ENCODE peak calls at places on chromosomes 13 and 19, in five cellular contexts. One of them, this sample, is unnamed.

GRCh38 chr13:50589139-50589538 is 254.4 kb downstream of the DLEU7 start:
- DNase-seq in CD14-positive monocyte: no peak
- DNase-seq in foreskin keratinocyte: peak; percentile 93
- DNase-seq in tibial artery: no peak
- DNase-seq in epithelial cell of esophagus: peak; percentile 82
- DNase-seq in this sample: peak; percentile 10

GRCh38 chr19:32201661-32202060 is 143.7 kb upstream of the ZNF507 start:
- DNase-seq in CD14-positive monocyte: no peak
- DNase-seq in foreskin keratinocyte: no peak
- DNase-seq in tibial artery: peak; percentile 43
- DNase-seq in epithelial cell of esophagus: no peak
- DNase-seq in this sample: no peak

GRCh38 chr13:47332149-47332548 is 435.3 kb upstream of the HTR2A start:
- DNase-seq in CD14-positive monocyte: no peak
- DNase-seq in foreskin keratinocyte: peak; percentile 27
- DNase-seq in tibial artery: no peak
- DNase-seq in epithelial cell of esophagus: no peak
- DNase-seq in this sample: no peak

GRCh38 chr13:106678646-106679045 is 110.7 kb upstream of the ARGLU1 start:
- DNase-seq in CD14-positive monocyte: no peak
- DNase-seq in foreskin keratinocyte: no peak
- DNase-seq in tibial artery: no peak
- DNase-seq in epithelial cell of esophagus: no peak
- DNase-seq in this sample: no peak

GRCh38 chr19:48274938-48275337 is 5.1 kb downstream of the ZNF114 start:
- DNase-seq in CD14-positive monocyte: no peak
- DNase-seq in foreskin keratinocyte: no peak
- DNase-seq in tibial artery: peak; percentile 27
- DNase-seq in epithelial cell of esophagus: no peak
- DNase-seq in this sample: no peak

GRCh38 chr13:80989241-80989640 is 648.3 kb upstream of the SPRY2 start:
- DNase-seq in CD14-positive monocyte: no peak
- DNase-seq in foreskin keratinocyte: no peak
- DNase-seq in tibial artery: no peak
- DNase-seq in epithelial cell of esophagus: no peak
- DNase-seq in this sample: no peak

GRCh38 chr19:10998045-10998533 is 37.3 kb downstream of the SMARCA4 start:
- DNase-seq in CD14-positive monocyte: no peak
- DNase-seq in foreskin keratinocyte: no peak
- DNase-seq in tibial artery: no peak
- DNase-seq in epithelial cell of esophagus: no peak
- DNase-seq in this sample: no peak

GRCh38 chr19:49422407-49423277 is 599 bp downstream of the PTH2 start:
- DNase-seq in CD14-positive monocyte: no peak
- DNase-seq in foreskin keratinocyte: peak; percentile 31
- DNase-seq in tibial artery: no peak
- DNase-seq in epithelial cell of esophagus: peak; percentile 57
- DNase-seq in this sample: peak; percentile 66

GRCh38 chr13:33728271-33729037 is 89.5 kb upstream of the RFC3 start:
- DNase-seq in CD14-positive monocyte: no peak
- DNase-seq in foreskin keratinocyte: peak; percentile 47
- DNase-seq in tibial artery: no peak
- DNase-seq in epithelial cell of esophagus: peak; percentile 63
- DNase-seq in this sample: peak; percentile 27

GRCh38 chr19:48751835-48752510 is 468 bp downstream of the FUT1 start:
- DNase-seq in CD14-positive monocyte: no peak
- DNase-seq in foreskin keratinocyte: no peak
- DNase-seq in tibial artery: no peak
- DNase-seq in epithelial cell of esophagus: no peak
- DNase-seq in this sample: peak; percentile 21

GRCh38 chr13:74987124-74987690 is 494.8 kb downstream of the TBC1D4 start:
- DNase-seq in CD14-positive monocyte: no peak
- DNase-seq in foreskin keratinocyte: no peak
- DNase-seq in tibial artery: no peak
- DNase-seq in epithelial cell of esophagus: peak; percentile 47
- DNase-seq in this sample: no peak

GRCh38 chr19:56933014-56933705 is 92.6 kb upstream of the PEG3 start:
- DNase-seq in CD14-positive monocyte: no peak
- DNase-seq in foreskin keratinocyte: no peak
- DNase-seq in tibial artery: no peak
- DNase-seq in epithelial cell of esophagus: no peak
- DNase-seq in this sample: no peak

GRCh38 chr19:4970558-4971423 is 1.9 kb downstream of the KDM4B start:
- DNase-seq in CD14-positive monocyte: no peak
- DNase-seq in foreskin keratinocyte: peak; percentile 33
- DNase-seq in tibial artery: no peak
- DNase-seq in epithelial cell of esophagus: peak; percentile 35
- DNase-seq in this sample: peak; percentile 30

GRCh38 chr13:30371649-30372265 is 50.5 kb upstream of the UBE2L5 start:
- DNase-seq in CD14-positive monocyte: peak; percentile 59
- DNase-seq in foreskin keratinocyte: peak; percentile 56
- DNase-seq in tibial artery: peak; percentile 63
- DNase-seq in epithelial cell of esophagus: peak; percentile 65
- DNase-seq in this sample: peak; percentile 71

GRCh38 chr13:39209731-39210633 is 171.7 kb downstream of the NHLRC3 start:
- DNase-seq in CD14-positive monocyte: no peak
- DNase-seq in foreskin keratinocyte: peak; percentile 79
- DNase-seq in tibial artery: no peak
- DNase-seq in epithelial cell of esophagus: peak; percentile 33
- DNase-seq in this sample: no peak

GRCh38 chr13:23918208-23918607 is 20.9 kb upstream of the C1QTNF9B start:
- DNase-seq in CD14-positive monocyte: no peak
- DNase-seq in foreskin keratinocyte: no peak
- DNase-seq in tibial artery: no peak
- DNase-seq in epithelial cell of esophagus: no peak
- DNase-seq in this sample: no peak

GRCh38 chr13:113903912-113904311 is 40.0 kb upstream of the GAS6 start:
- DNase-seq in CD14-positive monocyte: no peak
- DNase-seq in foreskin keratinocyte: no peak
- DNase-seq in tibial artery: peak; percentile 54
- DNase-seq in epithelial cell of esophagus: no peak
- DNase-seq in this sample: no peak

GRCh38 chr13:98598043-98598442 is 21.1 kb upstream of the STK24 start:
- DNase-seq in CD14-positive monocyte: no peak
- DNase-seq in foreskin keratinocyte: no peak
- DNase-seq in tibial artery: no peak
- DNase-seq in epithelial cell of esophagus: no peak
- DNase-seq in this sample: no peak
- TF ChIP-seq CTCF in CD14-positive monocyte: no peak
- TF ChIP-seq CTCF in foreskin keratinocyte: peak; percentile 35
- TF ChIP-seq CTCF in tibial artery: no peak
- TF ChIP-seq CTCF in epithelial cell of esophagus: no peak
- TF ChIP-seq CTCF in this sample: no peak

DNA sequence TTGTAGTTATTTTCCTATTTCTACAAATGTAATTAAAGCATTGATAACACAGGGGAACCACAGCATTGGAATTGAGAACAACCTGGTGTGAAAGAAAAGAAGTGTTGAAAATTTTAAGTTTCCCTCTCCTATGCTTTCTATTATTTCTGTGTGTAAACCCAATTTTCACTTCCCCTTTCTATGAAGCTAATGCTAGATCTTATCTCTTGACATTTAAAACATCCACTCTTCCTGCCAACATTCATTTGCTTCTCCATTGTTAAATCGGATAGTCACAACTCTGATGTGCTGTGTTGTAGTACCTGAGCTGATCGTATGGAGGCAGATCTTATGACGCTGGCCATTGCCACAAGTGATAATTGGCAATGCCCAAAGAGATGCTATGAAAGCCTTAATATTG is 203.0 kb downstream of the ITGBL1 start:
- DNase-seq in CD14-positive monocyte: no peak
- DNase-seq in foreskin keratinocyte: no peak
- DNase-seq in tibial artery: no peak
- DNase-seq in epithelial cell of esophagus: no peak
- DNase-seq in this sample: no peak
- TF ChIP-seq CTCF in CD14-positive monocyte: no peak
- TF ChIP-seq CTCF in foreskin keratinocyte: no peak
- TF ChIP-seq CTCF in tibial artery: no peak
- TF ChIP-seq CTCF in epithelial cell of esophagus: no peak
- TF ChIP-seq CTCF in this sample: no peak

DNA sequence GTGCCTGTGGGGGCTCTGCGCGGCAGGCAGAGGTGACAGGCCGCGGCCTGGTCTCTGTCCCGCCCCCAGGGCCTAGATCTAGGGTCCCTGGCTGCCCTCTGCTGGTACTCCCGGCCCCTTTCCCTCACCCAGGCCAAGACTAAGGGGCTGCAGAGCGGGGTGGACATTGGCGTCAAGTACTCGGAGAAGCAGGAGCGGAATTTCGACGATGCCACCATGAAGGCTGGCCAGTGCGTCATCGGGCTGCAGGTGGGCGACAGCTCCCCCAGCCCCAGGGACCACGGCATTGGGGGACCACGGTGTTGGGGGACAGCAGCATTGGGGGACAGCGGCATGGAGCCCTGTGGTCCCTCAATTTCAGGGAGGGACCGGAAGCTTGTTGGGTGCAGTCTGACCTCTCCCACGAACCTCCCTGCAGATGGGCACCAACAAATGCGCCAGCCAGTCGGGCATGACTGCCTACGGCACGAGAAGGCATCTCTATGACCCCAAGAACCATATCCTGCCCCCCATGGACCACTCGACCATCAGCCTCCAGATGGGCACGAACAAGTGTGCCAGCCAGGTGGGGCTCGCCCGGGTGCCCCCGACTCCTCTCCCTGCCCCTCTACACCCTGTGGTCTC is 3.8 kb upstream of the ABCA7 start:
- DNase-seq in CD14-positive monocyte: peak; percentile 37
- DNase-seq in foreskin keratinocyte: no peak
- DNase-seq in tibial artery: no peak
- DNase-seq in epithelial cell of esophagus: no peak
- DNase-seq in this sample: no peak
- TF ChIP-seq CTCF in CD14-positive monocyte: no peak
- TF ChIP-seq CTCF in foreskin keratinocyte: no peak
- TF ChIP-seq CTCF in tibial artery: no peak
- TF ChIP-seq CTCF in epithelial cell of esophagus: no peak
- TF ChIP-seq CTCF in this sample: peak; percentile 18

GRCh38 chr13:108789476-108789875 is 160.1 kb downstream of the MYO16 start:
- DNase-seq in CD14-positive monocyte: no peak
- DNase-seq in foreskin keratinocyte: no peak
- DNase-seq in tibial artery: no peak
- DNase-seq in epithelial cell of esophagus: no peak
- DNase-seq in this sample: no peak
- TF ChIP-seq CTCF in CD14-positive monocyte: no peak
- TF ChIP-seq CTCF in foreskin keratinocyte: no peak
- TF ChIP-seq CTCF in tibial artery: no peak
- TF ChIP-seq CTCF in epithelial cell of esophagus: no peak
- TF ChIP-seq CTCF in this sample: no peak

DNA sequence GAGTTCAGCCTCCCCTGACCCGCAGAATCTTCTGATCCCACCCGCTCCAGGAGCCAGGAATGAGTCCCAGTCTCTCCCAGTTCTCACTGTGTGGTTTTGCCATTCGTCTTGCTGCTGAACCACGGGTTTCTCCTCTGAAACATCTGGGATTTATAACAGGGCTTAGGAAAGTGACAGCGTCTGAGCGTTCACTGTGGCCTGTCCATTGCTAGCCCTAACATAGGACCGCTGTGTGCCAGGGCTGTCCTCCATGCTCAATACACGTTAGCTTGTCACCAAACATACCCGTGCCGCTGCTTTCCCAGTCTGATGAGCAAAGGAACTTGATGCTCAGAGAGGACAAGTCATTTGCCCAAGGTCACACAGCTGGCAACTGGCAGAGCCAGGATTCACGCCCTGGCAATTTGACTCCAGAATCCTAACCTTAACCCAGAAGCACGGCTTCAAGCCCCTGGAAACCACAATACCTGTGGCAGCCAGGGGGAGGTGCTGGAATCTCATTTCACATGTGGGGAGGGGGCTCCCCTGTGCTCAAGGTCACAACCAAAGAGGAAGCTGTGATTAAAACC is 1.1 kb upstream of the APOE start:
- DNase-seq in CD14-positive monocyte: no peak
- DNase-seq in foreskin keratinocyte: no peak
- DNase-seq in tibial artery: no peak
- DNase-seq in epithelial cell of esophagus: no peak
- DNase-seq in this sample: no peak
- TF ChIP-seq CTCF in CD14-positive monocyte: no peak
- TF ChIP-seq CTCF in foreskin keratinocyte: peak; percentile 24
- TF ChIP-seq CTCF in tibial artery: no peak
- TF ChIP-seq CTCF in epithelial cell of esophagus: peak; percentile 21
- TF ChIP-seq CTCF in this sample: no peak

GRCh38 chr13:43878897-43879322 is 630 bp downstream of the CCDC122 start:
- DNase-seq in CD14-positive monocyte: peak; percentile 93
- DNase-seq in foreskin keratinocyte: no peak
- DNase-seq in tibial artery: peak; percentile 86
- DNase-seq in epithelial cell of esophagus: peak; percentile 48
- DNase-seq in this sample: peak; percentile 60
- TF ChIP-seq CTCF in CD14-positive monocyte: no peak
- TF ChIP-seq CTCF in foreskin keratinocyte: no peak
- TF ChIP-seq CTCF in tibial artery: no peak
- TF ChIP-seq CTCF in epithelial cell of esophagus: no peak
- TF ChIP-seq CTCF in this sample: no peak

GRCh38 chr19:13149628-13150186 is 468 bp downstream of the STX10 start:
- DNase-seq in CD14-positive monocyte: no peak
- DNase-seq in foreskin keratinocyte: no peak
- DNase-seq in tibial artery: peak; percentile 82
- DNase-seq in epithelial cell of esophagus: peak; percentile 38
- DNase-seq in this sample: no peak

GRCh38 chr19:13151605-13152355 is 1.6 kb downstream of the IER2 start:
- DNase-seq in CD14-positive monocyte: peak; percentile 97
- DNase-seq in foreskin keratinocyte: peak; percentile 92
- DNase-seq in tibial artery: peak; percentile 99
- DNase-seq in epithelial cell of esophagus: peak; percentile 97
- DNase-seq in this sample: peak; percentile 96

GRCh38 chr19:13150919-13151604 is 851 bp downstream of the IER2 start:
- DNase-seq in CD14-positive monocyte: no peak
- DNase-seq in foreskin keratinocyte: no peak
- DNase-seq in tibial artery: peak; percentile 81
- DNase-seq in epithelial cell of esophagus: no peak
- DNase-seq in this sample: no peak

GRCh38 chr19:13152356-13152853 is 2.2 kb downstream of the IER2 start:
- DNase-seq in CD14-positive monocyte: no peak
- DNase-seq in foreskin keratinocyte: no peak
- DNase-seq in tibial artery: no peak
- DNase-seq in epithelial cell of esophagus: no peak
- DNase-seq in this sample: no peak

DNA sequence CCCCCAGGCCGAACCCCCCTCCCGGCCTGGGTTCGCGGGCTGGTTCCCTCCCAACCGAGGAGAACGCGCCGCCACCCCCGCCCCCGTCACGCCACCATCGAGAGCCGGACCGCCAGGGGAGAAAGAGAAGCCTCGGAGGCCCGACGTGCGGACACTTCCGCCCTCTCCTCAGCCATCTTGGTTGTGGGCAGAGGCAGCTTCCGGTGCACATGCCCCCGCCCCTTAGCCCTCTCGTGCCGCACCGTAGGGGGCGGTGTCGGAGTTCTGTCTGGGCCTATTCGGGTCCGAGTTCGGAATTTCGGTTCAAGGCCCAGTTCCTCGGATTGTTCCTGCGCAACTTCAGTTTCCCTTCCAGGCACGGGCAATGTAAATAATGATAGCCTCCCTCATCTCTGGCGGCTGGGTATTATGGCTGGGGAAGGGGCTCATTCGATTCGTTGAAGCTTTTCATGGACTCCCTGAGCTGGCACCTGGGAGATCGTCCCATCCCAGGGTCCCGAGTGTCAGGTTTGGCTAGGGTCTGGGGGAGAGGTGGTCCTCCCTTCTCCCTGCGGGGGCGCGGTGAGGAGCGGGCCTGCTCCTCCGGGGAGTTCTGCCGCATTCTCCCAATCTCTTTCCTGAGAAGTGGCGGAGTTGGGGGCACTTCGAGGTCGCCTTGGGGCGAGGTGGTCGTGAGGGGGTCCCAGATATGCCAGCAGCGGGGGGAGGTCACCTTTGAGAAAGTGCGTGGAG is at the start of the genes IER2 and STX10:
- DNase-seq in CD14-positive monocyte: peak; percentile 96
- DNase-seq in foreskin keratinocyte: peak; percentile 89
- DNase-seq in tibial artery: peak; percentile 99
- DNase-seq in epithelial cell of esophagus: peak; percentile 97
- DNase-seq in this sample: peak; percentile 95
- TF ChIP-seq CTCF in CD14-positive monocyte: peak; percentile 43
- TF ChIP-seq CTCF in foreskin keratinocyte: peak; percentile 87
- TF ChIP-seq CTCF in tibial artery: peak; percentile 46
- TF ChIP-seq CTCF in epithelial cell of esophagus: peak; percentile 58
- TF ChIP-seq CTCF in this sample: peak; percentile 64

This sample was measured in GM13976.